ENCODE peak calls at places on chromosomes 13 and 19, in four cellular contexts. D is AG09319, N is GM20000, T is WERI-Rb-1. K is an unnamed sample.

GRCh38 chr19:39277598-39277997 is 9.4 kb downstream of the IFNL2 start:
- DNase-seq in D (no peak), N (no peak), T (no peak), K (no peak)

GRCh38 chr19:33825556-33825955 is 28.9 kb downstream of the KCTD15 start:
- DNase-seq in D (no peak), N (no peak), T (no peak), K (no peak)

GRCh38 chr13:31044658-31045620 is 112.5 kb downstream of the TEX26 start:
- DNase-seq in D (no peak), N (no peak), T (no peak), K (no peak)

GRCh38 chr19:16824658-16825311 is 4.4 kb upstream of the SIN3B start:
- DNase-seq in D (no peak), N (no peak), T (no peak), K (no peak)

GRCh38 chr13:44416297-44416696 is 42.7 kb downstream of the SERP2 start:
- DNase-seq in D (no peak), N (no peak), T (no peak), K (no peak)

GRCh38 chr19:51439021-51439465 is 19.2 kb downstream of the SIGLEC8 start:
- DNase-seq in D (no peak), N (peak; percentile 59), T (peak; percentile 16), K (no peak)

GRCh38 chr13:49806126-49806536 is 13.6 kb upstream of the KPNA3 start:
- DNase-seq in D (no peak), N (no peak), T (no peak), K (no peak)

GRCh38 chr13:46170687-46171086 is 11.3 kb downstream of the LCP1 start:
- DNase-seq in D (no peak), N (no peak), T (no peak), K (no peak)

GRCh38 chr13:109862627-109863026 is 76.2 kb upstream of the IRS2 start:
- DNase-seq in D (no peak), N (no peak), T (no peak), K (no peak)

GRCh38 chr19:32227561-32228165 is 117.7 kb upstream of the ZNF507 start:
- DNase-seq in D (no peak), N (no peak), T (no peak), K (no peak)

GRCh38 chr19:33395561-33396550 is 22.3 kb downstream of the CEBPG start:
- DNase-seq in D (no peak), N (no peak), T (no peak), K (peak; percentile 43)

GRCh38 chr19:13169769-13170168 is 19.6 kb downstream of the IER2 start:
- DNase-seq in D (no peak), N (no peak), T (no peak), K (no peak)

GRCh38 chr19:36577271-36577996 is 4.3 kb upstream of the ZNF529 start:
- DNase-seq in D (no peak), N (no peak), T (no peak), K (no peak)

GRCh38 chr19:48122421-48122820 is 11.8 kb upstream of the PLA2G4C start:
- DNase-seq in D (no peak), N (no peak), T (no peak), K (no peak)

GRCh38 chr13:24617394-24618218 is 62.6 kb upstream of the ATP12A start:
- DNase-seq in D (no peak), N (no peak), T (no peak), K (no peak)

GRCh38 chr13:43374621-43375020 is 351.2 kb downstream of the DNAJC15 start:
- DNase-seq in D (peak; percentile 56), N (no peak), T (no peak), K (no peak)

GRCh38 chr13:50320297-50320862 is 305.1 kb downstream of the KCNRG start:
- DNase-seq in D (no peak), N (no peak), T (no peak), K (no peak)

GRCh38 chr19:39916851-39917396 is 17.5 kb downstream of the FCGBP start:
- DNase-seq in D (no peak), N (peak; percentile 54), T (no peak), K (no peak)

GRCh38 chr13:94433055-94433947 is 46.2 kb downstream of the DCT start:
- DNase-seq in D (no peak), N (peak; percentile 13), T (peak; percentile 99), K (no peak)

GRCh38 chr13:94435604-94436226 is 43.8 kb downstream of the DCT start:
- DNase-seq in D (peak; percentile 16), N (peak; percentile 41), T (no peak), K (no peak)

GRCh38 chr13:94427313-94427712 is 52.2 kb downstream of the DCT start:
- DNase-seq in D (no peak), N (no peak), T (peak; percentile 69), K (no peak)

GRCh38 chr13:94431987-94432386 is 47.5 kb downstream of the DCT start:
- DNase-seq in D (no peak), N (no peak), T (no peak), K (no peak)

DNA sequence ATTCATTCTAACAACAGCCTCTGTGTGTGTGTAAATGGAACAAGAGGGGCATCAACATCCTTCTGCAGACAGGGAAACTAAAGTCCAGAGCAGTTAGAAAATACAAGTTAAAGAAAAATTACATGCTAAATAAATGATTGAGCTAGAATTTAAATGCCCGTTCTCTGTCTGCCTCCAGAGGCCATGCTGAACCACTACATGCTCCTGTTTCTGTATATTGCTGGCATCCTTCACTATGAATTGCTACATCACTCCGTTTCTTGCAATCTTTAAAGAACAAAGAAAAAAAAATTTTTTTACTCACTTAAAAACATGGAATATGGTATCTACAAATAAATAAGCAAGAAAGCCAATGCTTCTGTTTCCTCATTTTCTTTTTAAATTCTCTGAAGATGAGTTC is 47.9 kb downstream of the DCT start:
- DNase-seq in D (no peak), N (no peak), T (no peak), K (no peak)
- TF ChIP-seq CTCF in D (peak; percentile 23), N (no peak), T (peak; percentile 21), K (no peak)

GRCh38 chr13:113024466-113024865 is 55.5 kb downstream of the MCF2L start:
- DNase-seq in D (no peak), N (no peak), T (no peak), K (no peak)
- TF ChIP-seq CTCF in D (no peak), N (no peak), T (no peak), K (no peak)

GRCh38 chr19:5136060-5136855 is 167.3 kb downstream of the KDM4B start:
- DNase-seq in D (no peak), N (no peak), T (no peak), K (no peak)

GRCh38 chr19:5137114-5137513 is 168.2 kb downstream of the KDM4B start:
- DNase-seq in D (no peak), N (no peak), T (no peak), K (no peak)

GRCh38 chr19:5141278-5141925 is 172.5 kb downstream of the KDM4B start:
- DNase-seq in D (no peak), N (no peak), T (no peak), K (no peak)

GRCh38 chr19:5137571-5138124 is 168.7 kb downstream of the KDM4B start:
- DNase-seq in D (no peak), N (no peak), T (peak; percentile 72), K (peak; percentile 61)

GRCh38 chr19:5138606-5139594 is 170.0 kb downstream of the KDM4B start:
- DNase-seq in D (no peak), N (peak; percentile 88), T (no peak), K (no peak)
- TF ChIP-seq CTCF in D (no peak), N (no peak), T (no peak), K (no peak)

GRCh38 chr19:2747349-2747748 is 7.5 kb upstream of the SLC39A3 start:
- DNase-seq in D (no peak), N (no peak), T (no peak), K (no peak)

GRCh38 chr19:2754659-2755447 is 15.0 kb upstream of the SLC39A3 start:
- DNase-seq in D (no peak), N (no peak), T (no peak), K (no peak)

GRCh38 chr19:2755448-2755705 is 15.6 kb upstream of the SLC39A3 start:
- DNase-seq in D (no peak), N (no peak), T (no peak), K (no peak)

GRCh38 chr19:2750739-2751437 is 11.1 kb upstream of the SLC39A3 start:
- DNase-seq in D (no peak), N (no peak), T (no peak), K (no peak)

DNA sequence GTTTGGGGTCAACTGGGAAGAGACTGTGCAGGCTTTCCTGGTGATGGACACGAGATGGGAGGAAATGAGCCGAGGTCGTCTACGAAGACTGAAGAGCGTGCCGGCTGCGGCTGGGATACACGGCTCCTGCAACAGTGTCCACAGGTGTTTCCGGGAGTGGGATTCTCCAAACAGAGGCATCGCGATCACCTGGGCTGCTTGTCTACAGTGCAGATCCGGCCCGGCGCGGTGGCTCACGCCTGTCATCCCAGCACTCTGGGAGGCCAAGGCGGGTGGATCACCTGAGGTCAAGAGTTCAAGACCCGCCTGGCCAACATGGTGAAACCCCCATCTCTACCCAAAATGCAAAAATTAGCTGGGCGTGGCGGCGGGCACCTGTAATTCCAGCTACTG is 11.6 kb upstream of the SLC39A3 start:
- DNase-seq in D (no peak), N (no peak), T (no peak), K (no peak)
- TF ChIP-seq CTCF in D (no peak), N (no peak), T (no peak), K (no peak)

GRCh38 chr13:34941835-34942731 is at the start of gene NBEA:
- DNase-seq in D (peak; percentile 10), N (peak; percentile 87), T (peak; percentile 86), K (peak; percentile 84)
- TF ChIP-seq CTCF in D (peak; percentile 4), N (no peak), T (peak; percentile 12), K (peak; percentile 73)

DNA sequence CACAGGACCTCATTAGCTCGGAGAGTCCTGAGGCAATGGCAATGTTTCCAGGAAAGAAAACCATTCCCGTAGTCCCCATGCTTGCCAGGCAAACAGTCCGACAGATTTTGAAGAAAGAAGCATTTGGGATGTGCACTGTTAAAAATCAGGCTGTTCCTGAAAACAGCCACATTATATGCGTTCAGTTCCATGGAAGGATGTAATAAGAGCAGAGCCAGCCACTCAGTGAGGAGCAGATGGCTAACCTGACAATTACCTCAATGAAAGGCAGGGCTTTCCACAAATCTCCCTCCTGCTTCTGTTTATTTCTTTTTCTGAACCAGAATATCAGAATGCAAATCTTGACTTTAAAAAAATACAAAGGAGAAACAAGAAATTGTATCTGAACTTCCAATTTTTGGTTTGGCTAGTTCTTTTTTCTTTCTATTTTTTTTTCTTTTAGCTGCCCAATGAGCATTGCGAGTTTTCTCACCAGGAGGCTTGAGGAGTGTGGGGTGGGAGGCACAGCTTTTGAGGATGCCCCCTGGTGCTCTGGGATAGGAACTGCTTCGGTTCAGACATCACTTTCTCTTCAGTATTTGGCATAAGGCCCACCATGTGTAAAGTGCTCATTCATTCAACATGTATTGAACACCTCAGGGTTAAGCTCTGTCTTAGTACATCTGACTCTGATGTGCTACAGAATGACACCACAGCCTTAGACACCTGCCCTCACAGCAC is 124.2 kb downstream of the TBC1D4 start:
- DNase-seq in D (no peak), N (peak; percentile 75), T (peak; percentile 26), K (peak; percentile 60)
- TF ChIP-seq CTCF in D (peak; percentile 43), N (peak; percentile 60), T (peak; percentile 51), K (peak; percentile 73)